ENCODE peak calls at places on chromosomes 16 and 17, in four cellular contexts. L is GM04503; R is ascending aorta; C is stimulated activated CD8-positive, alpha-beta memory T cell treated with anti-CD3 and anti-CD28 coated beads, Interleukin-15, amount 100 ng/mL, for 24 hours. B is an unnamed sample.

GRCh38 chr17:4605826-4606225 is 21.5 kb downstream of the SMTNL2 start:
- DNase-seq in R (no peak), C (no peak), L (no peak), B (no peak)

GRCh38 chr16:84735846-84736586 is 36.2 kb downstream of the USP10 start:
- DNase-seq in L (no peak), R (no peak), C (no peak), B (no peak)

GRCh38 chr17:75638893-75639292 is 5.7 kb downstream of the SMIM5 start:
- DNase-seq in L (no peak), C (no peak), R (no peak), B (no peak)

GRCh38 chr17:67656494-67657203 is 61.1 kb upstream of the NOL11 start:
- DNase-seq in R (no peak), C (no peak), L (no peak), B (no peak)

GRCh38 chr17:74190154-74190553 is 13.3 kb upstream of the RPL38 start:
- DNase-seq in L (no peak), R (no peak), C (no peak), B (no peak)

GRCh38 chr17:77606146-77606864 is 352.2 kb upstream of the TNRC6C start:
- DNase-seq in C (no peak), L (no peak), R (no peak), B (no peak)

GRCh38 chr16:75546293-75546692 is 9.8 kb downstream of the TMEM231 start:
- DNase-seq in L (no peak), R (no peak), C (no peak), B (no peak)

GRCh38 chr16:11390573-11391495 is 45.6 kb downstream of the RMI2 start:
- DNase-seq in R (no peak), C (no peak), L (no peak), B (no peak)